ENCODE peak calls at places on chromosomes 7 and 10, in four cellular contexts. One of them, this sample, is unnamed.
A peak's percentile ranks its signal among the peaks of the same experiment; 100 is the strongest.

GRCh38 chr7:123865517-123866117 is 20.6 kb downstream of the HYAL4 start:
- DNase-seq in bronchial epithelial cell: peak; percentile 70
- DNase-seq in nephron progenitor cell: peak; percentile 35
- DNase-seq in H54: peak; percentile 7
- DNase-seq in this sample: peak; percentile 51

GRCh38 chr7:30285067-30285530 is 702 bp downstream of the ZNRF2 start:
- DNase-seq in nephron progenitor cell: peak; percentile 58
- DNase-seq in bronchial epithelial cell: no peak
- DNase-seq in H54: peak; percentile 25
- DNase-seq in this sample: no peak

GRCh38 chr7:133364959-133365680 is 112.2 kb downstream of the EXOC4 start:
- DNase-seq in nephron progenitor cell: no peak
- DNase-seq in bronchial epithelial cell: peak; percentile 23
- DNase-seq in H54: no peak
- DNase-seq in this sample: no peak

GRCh38 chr7:17474724-17475344 is 176.4 kb downstream of the AHR start:
- DNase-seq in bronchial epithelial cell: no peak
- DNase-seq in nephron progenitor cell: peak; percentile 9
- DNase-seq in H54: peak; percentile 9
- DNase-seq in this sample: no peak

GRCh38 chr7:142248-142955 is 50.0 kb upstream of the FAM20C start:
- DNase-seq in H54: no peak
- DNase-seq in bronchial epithelial cell: no peak
- DNase-seq in nephron progenitor cell: no peak
- DNase-seq in this sample: peak; percentile 79

GRCh38 chr10:88270061-88270808 is 312.9 kb downstream of the RNLS start:
- DNase-seq in bronchial epithelial cell: no peak
- DNase-seq in H54: no peak
- DNase-seq in nephron progenitor cell: no peak
- DNase-seq in this sample: no peak

GRCh38 chr10:113459672-113460280 is 93.1 kb upstream of the HABP2 start:
- DNase-seq in H54: no peak
- DNase-seq in nephron progenitor cell: no peak
- DNase-seq in bronchial epithelial cell: no peak
- DNase-seq in this sample: no peak

GRCh38 chr10:137606-138005 is 2.4 kb downstream of the ZMYND11 start:
- DNase-seq in nephron progenitor cell: no peak
- DNase-seq in H54: peak; percentile 50
- DNase-seq in bronchial epithelial cell: peak; percentile 50
- DNase-seq in this sample: no peak

GRCh38 chr10:47323636-47324299 is 1.5 kb downstream of the GDF2 start:
- DNase-seq in H54: no peak
- DNase-seq in nephron progenitor cell: no peak
- DNase-seq in bronchial epithelial cell: no peak
- DNase-seq in this sample: no peak

GRCh38 chr10:48453451-48454301 is 147.2 kb downstream of the MAPK8 start:
- DNase-seq in nephron progenitor cell: peak; percentile 1
- DNase-seq in H54: no peak
- DNase-seq in bronchial epithelial cell: no peak
- DNase-seq in this sample: no peak

GRCh38 chr10:116669832-116670644 is 49.3 kb downstream of the PNLIPRP2 start:
- DNase-seq in bronchial epithelial cell: peak; percentile 7
- DNase-seq in nephron progenitor cell: peak; percentile 68
- DNase-seq in H54: no peak
- DNase-seq in this sample: no peak

GRCh38 chr10:6279540-6280267 is 77.0 kb downstream of the PFKFB3 start:
- DNase-seq in bronchial epithelial cell: peak; percentile 55
- DNase-seq in nephron progenitor cell: peak; percentile 38
- DNase-seq in H54: peak; percentile 33
- DNase-seq in this sample: no peak

GRCh38 chr10:52447931-52448353 is 133.9 kb downstream of the DKK1 start:
- DNase-seq in bronchial epithelial cell: peak; percentile 53
- DNase-seq in H54: no peak
- DNase-seq in nephron progenitor cell: no peak
- DNase-seq in this sample: no peak

GRCh38 chr7:45033931-45034290 is 33.9 kb downstream of the CCM2 start:
- DNase-seq in H54: no peak
- DNase-seq in bronchial epithelial cell: peak; percentile 98
- DNase-seq in nephron progenitor cell: no peak
- DNase-seq in this sample: peak; percentile 20

GRCh38 chr7:129779602-129780256 is 168.2 kb downstream of the NRF1 start:
- DNase-seq in bronchial epithelial cell: peak; percentile 43
- DNase-seq in nephron progenitor cell: peak; percentile 79
- DNase-seq in H54: peak; percentile 96
- DNase-seq in this sample: no peak

This sample was measured in heart right ventricle.